ENCODE peak calls at places on chromosomes 2 and 18, in six cellular contexts. One of them, this sample, is unnamed.

GRCh38 chr18:50632895-50633515 is 73.1 kb downstream of the MAPK4 start:
- DNase-seq in fibroblast of the aortic adventitia: no peak
- DNase-seq in NK-92 treated with Interleukin-12 subunit alpha and Interleukin-12 subunit beta, amount 100 ng/mL, for 24 hours: no peak
- DNase-seq in GM04503: no peak
- DNase-seq in nephron progenitor cell: no peak
- DNase-seq in activated CD4-positive, alpha-beta T cell treated with anti-CD3 and anti-CD28 coated beads for 24 hours: no peak
- DNase-seq in this sample: no peak

GRCh38 chr2:26710743-26711456 is 18.4 kb downstream of the KCNK3 start:
- DNase-seq in fibroblast of the aortic adventitia: no peak
- DNase-seq in NK-92 treated with Interleukin-12 subunit alpha and Interleukin-12 subunit beta, amount 100 ng/mL, for 24 hours: no peak
- DNase-seq in GM04503: no peak
- DNase-seq in nephron progenitor cell: no peak
- DNase-seq in activated CD4-positive, alpha-beta T cell treated with anti-CD3 and anti-CD28 coated beads for 24 hours: no peak
- DNase-seq in this sample: no peak

GRCh38 chr2:58926112-58926511 is 685.0 kb upstream of the FANCL start:
- DNase-seq in fibroblast of the aortic adventitia: no peak
- DNase-seq in NK-92 treated with Interleukin-12 subunit alpha and Interleukin-12 subunit beta, amount 100 ng/mL, for 24 hours: no peak
- DNase-seq in GM04503: no peak
- DNase-seq in nephron progenitor cell: no peak
- DNase-seq in activated CD4-positive, alpha-beta T cell treated with anti-CD3 and anti-CD28 coated beads for 24 hours: no peak
- DNase-seq in this sample: no peak

GRCh38 chr18:8799593-8799992 is 94.2 kb downstream of the MTCL1 start:
- DNase-seq in fibroblast of the aortic adventitia: no peak
- DNase-seq in NK-92 treated with Interleukin-12 subunit alpha and Interleukin-12 subunit beta, amount 100 ng/mL, for 24 hours: no peak
- DNase-seq in GM04503: no peak
- DNase-seq in nephron progenitor cell: no peak
- DNase-seq in activated CD4-positive, alpha-beta T cell treated with anti-CD3 and anti-CD28 coated beads for 24 hours: no peak
- DNase-seq in this sample: no peak

GRCh38 chr2:74831693-74832530 is 2.0 kb upstream of the HK2 start:
- DNase-seq in fibroblast of the aortic adventitia: no peak
- DNase-seq in NK-92 treated with Interleukin-12 subunit alpha and Interleukin-12 subunit beta, amount 100 ng/mL, for 24 hours: no peak
- DNase-seq in GM04503: no peak
- DNase-seq in nephron progenitor cell: no peak
- DNase-seq in activated CD4-positive, alpha-beta T cell treated with anti-CD3 and anti-CD28 coated beads for 24 hours: no peak
- DNase-seq in this sample: no peak

GRCh38 chr2:74137651-74138050 is 10.1 kb downstream of the BOLA3 start:
- DNase-seq in fibroblast of the aortic adventitia: no peak
- DNase-seq in NK-92 treated with Interleukin-12 subunit alpha and Interleukin-12 subunit beta, amount 100 ng/mL, for 24 hours: no peak
- DNase-seq in GM04503: no peak
- DNase-seq in nephron progenitor cell: no peak
- DNase-seq in activated CD4-positive, alpha-beta T cell treated with anti-CD3 and anti-CD28 coated beads for 24 hours: no peak
- DNase-seq in this sample: no peak

GRCh38 chr2:158325031-158325781 is 131.3 kb downstream of the CCDC148 start:
- DNase-seq in fibroblast of the aortic adventitia: peak
- DNase-seq in NK-92 treated with Interleukin-12 subunit alpha and Interleukin-12 subunit beta, amount 100 ng/mL, for 24 hours: no peak
- DNase-seq in GM04503: peak
- DNase-seq in nephron progenitor cell: no peak
- DNase-seq in activated CD4-positive, alpha-beta T cell treated with anti-CD3 and anti-CD28 coated beads for 24 hours: no peak
- DNase-seq in this sample: no peak

GRCh38 chr2:96305979-96306308 is 598 bp upstream of the SNRNP200 start:
- DNase-seq in fibroblast of the aortic adventitia: no peak
- DNase-seq in NK-92 treated with Interleukin-12 subunit alpha and Interleukin-12 subunit beta, amount 100 ng/mL, for 24 hours: no peak
- DNase-seq in GM04503: no peak
- DNase-seq in nephron progenitor cell: no peak
- DNase-seq in activated CD4-positive, alpha-beta T cell treated with anti-CD3 and anti-CD28 coated beads for 24 hours: no peak
- DNase-seq in this sample: no peak

GRCh38 chr2:127261835-127262234 is 32.1 kb downstream of the ERCC3 start:
- DNase-seq in fibroblast of the aortic adventitia: peak
- DNase-seq in NK-92 treated with Interleukin-12 subunit alpha and Interleukin-12 subunit beta, amount 100 ng/mL, for 24 hours: no peak
- DNase-seq in GM04503: no peak
- DNase-seq in nephron progenitor cell: no peak
- DNase-seq in activated CD4-positive, alpha-beta T cell treated with anti-CD3 and anti-CD28 coated beads for 24 hours: no peak
- DNase-seq in this sample: no peak

GRCh38 chr2:234763051-234763909 is 188.5 kb upstream of the SH3BP4 start:
- DNase-seq in fibroblast of the aortic adventitia: peak
- DNase-seq in NK-92 treated with Interleukin-12 subunit alpha and Interleukin-12 subunit beta, amount 100 ng/mL, for 24 hours: peak
- DNase-seq in GM04503: peak
- DNase-seq in nephron progenitor cell: no peak
- DNase-seq in activated CD4-positive, alpha-beta T cell treated with anti-CD3 and anti-CD28 coated beads for 24 hours: no peak
- DNase-seq in this sample: no peak

GRCh38 chr2:101811226-101812015 is 113.9 kb downstream of the MAP4K4 start:
- DNase-seq in fibroblast of the aortic adventitia: no peak
- DNase-seq in NK-92 treated with Interleukin-12 subunit alpha and Interleukin-12 subunit beta, amount 100 ng/mL, for 24 hours: no peak
- DNase-seq in GM04503: no peak
- DNase-seq in nephron progenitor cell: no peak
- DNase-seq in activated CD4-positive, alpha-beta T cell treated with anti-CD3 and anti-CD28 coated beads for 24 hours: no peak
- DNase-seq in this sample: no peak

GRCh38 chr2:174682578-174683391 is 81.5 kb downstream of the CHRNA1 start:
- DNase-seq in fibroblast of the aortic adventitia: peak
- DNase-seq in NK-92 treated with Interleukin-12 subunit alpha and Interleukin-12 subunit beta, amount 100 ng/mL, for 24 hours: peak
- DNase-seq in GM04503: no peak
- DNase-seq in nephron progenitor cell: peak
- DNase-seq in activated CD4-positive, alpha-beta T cell treated with anti-CD3 and anti-CD28 coated beads for 24 hours: no peak
- DNase-seq in this sample: no peak

GRCh38 chr2:63856302-63856600 is 14.6 kb downstream of the UGP2 start:
- DNase-seq in fibroblast of the aortic adventitia: no peak
- DNase-seq in NK-92 treated with Interleukin-12 subunit alpha and Interleukin-12 subunit beta, amount 100 ng/mL, for 24 hours: peak
- DNase-seq in GM04503: no peak
- DNase-seq in nephron progenitor cell: no peak
- DNase-seq in activated CD4-positive, alpha-beta T cell treated with anti-CD3 and anti-CD28 coated beads for 24 hours: no peak
- DNase-seq in this sample: no peak

GRCh38 chr2:187206071-187206470 is 242.0 kb downstream of the CALCRL start:
- DNase-seq in fibroblast of the aortic adventitia: no peak
- DNase-seq in NK-92 treated with Interleukin-12 subunit alpha and Interleukin-12 subunit beta, amount 100 ng/mL, for 24 hours: no peak
- DNase-seq in GM04503: no peak
- DNase-seq in nephron progenitor cell: no peak
- DNase-seq in activated CD4-positive, alpha-beta T cell treated with anti-CD3 and anti-CD28 coated beads for 24 hours: no peak
- DNase-seq in this sample: no peak

GRCh38 chr18:50192903-50193795 is 1.8 kb downstream of the MYO5B start:
- DNase-seq in fibroblast of the aortic adventitia: no peak
- DNase-seq in NK-92 treated with Interleukin-12 subunit alpha and Interleukin-12 subunit beta, amount 100 ng/mL, for 24 hours: no peak
- DNase-seq in GM04503: no peak
- DNase-seq in nephron progenitor cell: peak
- DNase-seq in activated CD4-positive, alpha-beta T cell treated with anti-CD3 and anti-CD28 coated beads for 24 hours: no peak
- DNase-seq in this sample: no peak

GRCh38 chr2:234818937-234819336 is 132.9 kb upstream of the SH3BP4 start:
- DNase-seq in fibroblast of the aortic adventitia: no peak
- DNase-seq in NK-92 treated with Interleukin-12 subunit alpha and Interleukin-12 subunit beta, amount 100 ng/mL, for 24 hours: no peak
- DNase-seq in GM04503: no peak
- DNase-seq in nephron progenitor cell: no peak
- DNase-seq in activated CD4-positive, alpha-beta T cell treated with anti-CD3 and anti-CD28 coated beads for 24 hours: no peak
- DNase-seq in this sample: no peak

GRCh38 chr2:74864728-74865722 is 31.1 kb downstream of the HK2 start:
- DNase-seq in fibroblast of the aortic adventitia: peak
- DNase-seq in NK-92 treated with Interleukin-12 subunit alpha and Interleukin-12 subunit beta, amount 100 ng/mL, for 24 hours: no peak
- DNase-seq in GM04503: no peak
- DNase-seq in nephron progenitor cell: no peak
- DNase-seq in activated CD4-positive, alpha-beta T cell treated with anti-CD3 and anti-CD28 coated beads for 24 hours: no peak
- DNase-seq in this sample: no peak

This sample was measured in H1.